ENCODE peak calls at places on chromosome 14, in five cellular contexts. One of them, this sample, is unnamed.
A peak's percentile ranks its signal among the peaks of the same experiment; 100 is the strongest.

GRCh38 chr14:68956728-68957127 is 22.4 kb downstream of the ACTN1 start:
- DNase-seq in fibroblast of the aortic adventitia: no peak
- DNase-seq in A549: no peak
- DNase-seq in left lung: no peak
- DNase-seq in AG10803: peak; percentile 94
- DNase-seq in this sample: no peak

GRCh38 chr14:99517046-99517642 is 35.9 kb downstream of the CCNK start:
- DNase-seq in AG10803: no peak
- DNase-seq in left lung: peak; percentile 24
- DNase-seq in fibroblast of the aortic adventitia: no peak
- DNase-seq in A549: no peak
- DNase-seq in this sample: no peak

GRCh38 chr14:99166506-99166905 is 105.5 kb downstream of the BCL11B start:
- DNase-seq in left lung: no peak
- DNase-seq in A549: no peak
- DNase-seq in fibroblast of the aortic adventitia: no peak
- DNase-seq in AG10803: no peak
- DNase-seq in this sample: no peak

GRCh38 chr14:49860988-49861387 is 8.4 kb upstream of the NEMF start:
- DNase-seq in fibroblast of the aortic adventitia: no peak
- DNase-seq in A549: no peak
- DNase-seq in left lung: no peak
- DNase-seq in AG10803: no peak
- DNase-seq in this sample: no peak

GRCh38 chr14:32657081-32657480 is 281.6 kb upstream of the NPAS3 start:
- DNase-seq in AG10803: peak; percentile 68
- DNase-seq in A549: peak; percentile 61
- DNase-seq in fibroblast of the aortic adventitia: peak; percentile 82
- DNase-seq in left lung: peak; percentile 63
- DNase-seq in this sample: peak; percentile 80

GRCh38 chr14:75879031-75879430 is 102.8 kb downstream of the TGFB3 start:
- DNase-seq in left lung: no peak
- DNase-seq in A549: peak; percentile 27
- DNase-seq in AG10803: peak; percentile 85
- DNase-seq in fibroblast of the aortic adventitia: peak; percentile 91
- DNase-seq in this sample: peak; percentile 96

GRCh38 chr14:75389679-75390078 is 38.1 kb upstream of the JDP2 start:
- DNase-seq in AG10803: peak; percentile 27
- DNase-seq in A549: no peak
- DNase-seq in fibroblast of the aortic adventitia: no peak
- DNase-seq in left lung: no peak
- DNase-seq in this sample: no peak

GRCh38 chr14:63770187-63770807 is 42.4 kb upstream of the SGPP1 start:
- DNase-seq in fibroblast of the aortic adventitia: peak; percentile 77
- DNase-seq in A549: peak; percentile 61
- DNase-seq in left lung: no peak
- DNase-seq in AG10803: peak; percentile 62
- DNase-seq in this sample: peak; percentile 78

GRCh38 chr14:97274626-97275025 is 477.4 kb downstream of the VRK1 start:
- DNase-seq in AG10803: no peak
- DNase-seq in fibroblast of the aortic adventitia: no peak
- DNase-seq in A549: no peak
- DNase-seq in left lung: no peak
- DNase-seq in this sample: no peak

GRCh38 chr14:53306267-53306721 is 153.2 kb upstream of the DDHD1 start:
- DNase-seq in left lung: peak; percentile 78
- DNase-seq in A549: peak; percentile 47
- DNase-seq in AG10803: peak; percentile 42
- DNase-seq in fibroblast of the aortic adventitia: peak; percentile 81
- DNase-seq in this sample: peak; percentile 75
- H3K4me3 ChIP-seq in left lung: peak overlapping the region; percentile 23
- H3K4me3 ChIP-seq in A549: peak overlapping the region; percentile 29
- H3K4me3 ChIP-seq in AG10803: peak overlapping the region; percentile 59
- H3K4me3 ChIP-seq in fibroblast of the aortic adventitia: peak overlapping the region; percentile 63
- H3K4me3 ChIP-seq in this sample: peak overlapping the region; percentile 57

DNA sequence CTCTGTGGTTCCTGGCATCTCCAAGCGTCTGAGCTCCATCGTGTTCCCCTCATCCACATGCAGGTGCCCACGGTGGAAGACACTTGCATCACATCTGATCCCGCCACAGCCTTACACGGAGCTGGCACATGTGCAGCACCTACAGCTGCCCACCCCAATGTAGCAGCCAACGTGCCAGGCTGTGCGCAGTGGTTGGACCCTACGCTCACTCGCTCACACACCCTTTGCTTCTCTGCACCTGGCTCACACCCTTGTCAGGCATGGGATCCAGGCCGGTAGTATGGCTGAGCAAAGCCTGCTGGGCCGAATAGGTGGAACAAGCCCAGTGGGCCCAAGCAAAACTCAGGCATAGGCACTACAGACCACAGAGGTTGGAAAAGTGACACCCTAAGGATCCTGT is 567.2 kb downstream of the FSCB start:
- DNase-seq in AG10803: no peak
- DNase-seq in left lung: no peak
- DNase-seq in A549: no peak
- DNase-seq in fibroblast of the aortic adventitia: no peak
- DNase-seq in this sample: no peak
- TF ChIP-seq CTCF in AG10803: no peak
- TF ChIP-seq CTCF in left lung: no peak
- TF ChIP-seq CTCF in A549: no peak
- TF ChIP-seq CTCF in fibroblast of the aortic adventitia: no peak
- TF ChIP-seq CTCF in this sample: no peak

GRCh38 chr14:92702441-92702918 is 45.9 kb downstream of the LGMN start:
- DNase-seq in left lung: peak; percentile 52
- DNase-seq in A549: no peak
- DNase-seq in fibroblast of the aortic adventitia: no peak
- DNase-seq in AG10803: no peak
- DNase-seq in this sample: no peak

GRCh38 chr14:92704821-92705220 is 43.6 kb downstream of the LGMN start:
- DNase-seq in fibroblast of the aortic adventitia: no peak
- DNase-seq in left lung: no peak
- DNase-seq in A549: no peak
- DNase-seq in AG10803: no peak
- DNase-seq in this sample: no peak

GRCh38 chr14:92703516-92703915 is 44.9 kb downstream of the LGMN start:
- DNase-seq in A549: no peak
- DNase-seq in fibroblast of the aortic adventitia: no peak
- DNase-seq in left lung: no peak
- DNase-seq in AG10803: no peak
- DNase-seq in this sample: no peak

GRCh38 chr14:92706386-92706785 is 42.0 kb downstream of the LGMN start:
- DNase-seq in A549: no peak
- DNase-seq in AG10803: no peak
- DNase-seq in fibroblast of the aortic adventitia: no peak
- DNase-seq in left lung: no peak
- DNase-seq in this sample: no peak

DNA sequence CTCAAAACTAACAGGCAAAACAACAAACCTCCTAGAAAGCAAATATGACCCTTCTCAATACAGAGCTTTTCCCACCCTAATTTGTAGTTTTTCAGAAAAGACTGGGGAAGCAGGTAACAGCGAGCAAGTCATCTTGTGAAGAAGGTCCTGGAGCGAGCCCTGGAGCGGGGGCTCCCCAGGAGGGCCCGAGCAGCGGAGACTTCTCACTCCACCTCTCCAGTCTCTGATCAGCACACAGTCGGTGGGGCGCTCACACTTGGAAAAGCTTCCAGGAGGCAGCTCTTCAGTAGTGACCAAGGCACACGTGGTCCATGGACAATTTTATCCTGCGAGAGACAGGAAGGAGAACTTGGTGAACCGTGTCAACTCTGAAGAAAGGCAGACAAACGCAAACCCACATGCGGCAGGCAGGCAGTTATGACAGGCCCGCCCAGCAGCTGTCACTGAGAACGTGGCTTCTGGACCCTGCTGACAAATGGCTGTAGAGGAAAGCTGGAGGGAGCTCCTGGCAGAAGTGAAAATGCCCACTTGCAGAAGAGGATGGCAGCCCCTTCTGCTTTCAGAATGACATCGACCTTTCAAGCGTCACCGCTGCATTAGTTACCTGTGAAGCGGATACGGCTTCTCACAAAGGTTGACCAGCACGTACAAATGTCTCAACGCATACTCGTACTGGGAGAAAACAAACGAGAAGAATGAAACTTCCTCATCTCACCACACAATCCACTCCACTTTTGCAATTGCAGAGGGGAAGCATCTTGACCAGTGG is 44.2 kb downstream of the LGMN start:
- DNase-seq in A549: no peak
- DNase-seq in left lung: no peak
- DNase-seq in fibroblast of the aortic adventitia: no peak
- DNase-seq in AG10803: no peak
- DNase-seq in this sample: no peak
- H3K4me3 ChIP-seq in A549: no peak overlapping the region
- H3K4me3 ChIP-seq in left lung: no peak overlapping the region
- H3K4me3 ChIP-seq in fibroblast of the aortic adventitia: no peak overlapping the region
- H3K4me3 ChIP-seq in AG10803: no peak overlapping the region
- H3K4me3 ChIP-seq in this sample: no peak overlapping the region

GRCh38 chr14:35895256-35895655 is 69.1 kb downstream of the BRMS1L start:
- DNase-seq in AG10803: no peak
- DNase-seq in A549: no peak
- DNase-seq in fibroblast of the aortic adventitia: no peak
- DNase-seq in left lung: no peak
- DNase-seq in this sample: no peak

GRCh38 chr14:35897616-35898111 is 71.5 kb downstream of the BRMS1L start:
- DNase-seq in AG10803: no peak
- DNase-seq in fibroblast of the aortic adventitia: no peak
- DNase-seq in left lung: no peak
- DNase-seq in A549: no peak
- DNase-seq in this sample: no peak

GRCh38 chr14:35898217-35898775 is 72.2 kb downstream of the BRMS1L start:
- DNase-seq in AG10803: no peak
- DNase-seq in fibroblast of the aortic adventitia: no peak
- DNase-seq in A549: no peak
- DNase-seq in left lung: no peak
- DNase-seq in this sample: no peak

GRCh38 chr14:35900741-35901140 is 74.6 kb downstream of the BRMS1L start:
- DNase-seq in A549: no peak
- DNase-seq in left lung: no peak
- DNase-seq in fibroblast of the aortic adventitia: no peak
- DNase-seq in AG10803: no peak
- DNase-seq in this sample: no peak
- TF ChIP-seq CTCF in A549: no peak
- TF ChIP-seq CTCF in left lung: no peak
- TF ChIP-seq CTCF in fibroblast of the aortic adventitia: no peak
- TF ChIP-seq CTCF in AG10803: no peak
- TF ChIP-seq CTCF in this sample: no peak

GRCh38 chr14:22600027-22600426 is 1.9 kb downstream of the ABHD4 start:
- DNase-seq in A549: no peak
- DNase-seq in left lung: no peak
- DNase-seq in fibroblast of the aortic adventitia: no peak
- DNase-seq in AG10803: no peak
- DNase-seq in this sample: no peak
- H3K4me3 ChIP-seq in A549: peak overlapping the region; percentile 84
- H3K4me3 ChIP-seq in left lung: no peak overlapping the region
- H3K4me3 ChIP-seq in fibroblast of the aortic adventitia: peak overlapping the region; percentile 99
- H3K4me3 ChIP-seq in AG10803: no peak overlapping the region
- H3K4me3 ChIP-seq in this sample: no peak overlapping the region

GRCh38 chr14:58415636-58416559 is 11.4 kb downstream of the TIMM9 start:
- DNase-seq in left lung: no peak
- DNase-seq in fibroblast of the aortic adventitia: no peak
- DNase-seq in AG10803: no peak
- DNase-seq in A549: no peak
- DNase-seq in this sample: no peak
- TF ChIP-seq CTCF in left lung: no peak
- TF ChIP-seq CTCF in fibroblast of the aortic adventitia: no peak
- TF ChIP-seq CTCF in AG10803: no peak
- TF ChIP-seq CTCF in A549: no peak
- TF ChIP-seq CTCF in this sample: no peak

DNA sequence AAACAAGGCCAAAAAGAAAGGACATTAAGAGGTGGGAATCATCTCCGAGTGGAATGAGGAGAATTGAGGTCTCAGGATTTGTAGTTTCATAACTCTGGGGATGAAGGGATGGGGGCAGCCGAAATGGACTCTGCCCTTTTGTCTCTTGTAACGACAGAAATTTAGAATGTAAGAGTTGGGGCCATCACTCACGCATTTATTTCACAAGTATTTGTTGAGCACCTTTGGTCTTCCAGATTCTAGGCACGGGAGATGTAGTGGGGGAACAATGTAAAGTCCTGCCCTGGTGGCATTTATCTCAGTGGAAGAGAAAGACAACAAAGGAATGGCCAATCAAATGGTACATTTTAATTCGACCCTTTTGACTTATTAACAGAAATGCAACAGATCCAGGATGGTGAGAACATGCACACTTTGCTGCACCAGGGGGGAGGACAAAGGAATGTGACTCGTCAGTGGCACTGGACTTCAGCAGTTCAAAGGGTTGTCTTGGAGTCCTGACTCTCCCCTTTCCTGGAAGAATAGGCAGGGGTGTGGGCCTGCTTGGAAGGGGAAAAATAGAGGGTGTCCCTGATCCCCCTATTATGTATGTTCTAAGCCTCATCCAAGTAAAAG is 102.0 kb downstream of the TMEM30B start:
- DNase-seq in AG10803: peak; percentile 47
- DNase-seq in fibroblast of the aortic adventitia: no peak
- DNase-seq in left lung: no peak
- DNase-seq in A549: peak; percentile 66
- DNase-seq in this sample: peak; percentile 38
- H3K4me3 ChIP-seq in AG10803: no peak overlapping the region
- H3K4me3 ChIP-seq in fibroblast of the aortic adventitia: no peak overlapping the region
- H3K4me3 ChIP-seq in left lung: no peak overlapping the region
- H3K4me3 ChIP-seq in A549: no peak overlapping the region
- H3K4me3 ChIP-seq in this sample: no peak overlapping the region

This sample was measured in fibroblast of pulmonary artery.